ENCODE peak calls at places on chromosomes 3 and 15, in eight cellular contexts. V is keratinocyte, T is AG10803, W is dorsolateral prefrontal cortex, J is neural crest cell, D is mesothelial cell of epicardium, H is Calu3, A is adrenal gland. O is an unnamed sample.
A peak's percentile ranks its signal among the peaks of the same experiment; 100 is the strongest.

GRCh38 chr3:178900244-178900643 is 171.4 kb downstream of the ZMAT3 start:
- DNase-seq in V (no peak), T (no peak), W (no peak), J (no peak), D (no peak), H (no peak), A (no peak), O (no peak)

GRCh38 chr3:40843851-40844548 is 319.2 kb downstream of the ZNF621 start:
- DNase-seq in V (peak; percentile 21), T (no peak), W (no peak), J (no peak), D (peak; percentile 60), H (peak; percentile 4), A (no peak), O (no peak)

GRCh38 chr3:116141724-116142123 is 303.6 kb downstream of the LSAMP start:
- DNase-seq in V (no peak), T (no peak), W (no peak), J (no peak), D (no peak), H (no peak), A (peak; percentile 16), O (no peak)

GRCh38 chr15:43776101-43776717 is 557 bp downstream of the ELL3 start:
- DNase-seq in V (no peak), T (no peak), W (no peak), J (peak; percentile 25), D (no peak), H (no peak), A (peak; percentile 57), O (no peak)

GRCh38 chr15:56215769-56216168 is 27.9 kb downstream of the RFX7 start:
- DNase-seq in V (no peak), T (peak; percentile 20), W (no peak), J (no peak), D (no peak), H (no peak), A (no peak), O (no peak)

GRCh38 chr3:73625124-73625665 is 454 bp upstream of the PDZRN3 start:
- DNase-seq in V (no peak), T (peak; percentile 68), W (no peak), J (no peak), D (peak; percentile 48), H (no peak), A (peak; percentile 43), O (no peak)

GRCh38 chr15:91871797-91872196 is 18.3 kb downstream of the SLCO3A1 start:
- DNase-seq in V (no peak), T (no peak), W (no peak), J (no peak), D (no peak), H (no peak), A (no peak), O (no peak)

GRCh38 chr3:111967071-111967470 is 11.8 kb upstream of the ABHD10 start:
- DNase-seq in V (no peak), T (no peak), W (no peak), J (no peak), D (no peak), H (no peak), A (no peak), O (no peak)

GRCh38 chr15:69413822-69414701 is at the start of gene KIF23:
- DNase-seq in V (peak; percentile 55), T (peak; percentile 95), W (peak; percentile 83), J (peak; percentile 76), D (peak; percentile 94), H (peak; percentile 97), A (peak; percentile 91), O (peak; percentile 86)
- TF ChIP-seq CTCF in V (no peak), T (no peak), W (no peak), J (no peak), D (no peak), H (no peak), A (no peak), O (no peak)

DNA sequence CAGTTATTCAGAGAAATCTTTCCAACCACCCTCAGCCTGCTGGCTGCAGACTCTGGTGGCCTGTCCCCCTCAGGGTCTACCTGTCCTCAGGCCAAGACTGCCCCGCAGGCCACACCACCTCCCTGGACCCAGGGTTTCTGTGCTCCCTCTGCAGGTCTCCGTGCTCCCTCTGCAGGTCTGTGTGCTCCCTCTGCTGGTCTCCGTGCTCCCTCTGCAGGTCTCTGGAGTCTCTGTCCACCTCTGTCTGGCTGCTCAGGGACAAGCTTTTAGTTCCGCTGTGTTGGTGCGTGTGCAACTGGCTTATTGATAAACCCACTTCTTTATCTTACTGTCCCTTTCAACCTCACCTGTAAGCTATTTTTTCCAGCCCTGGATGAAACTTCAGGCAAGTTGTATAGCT is 30.1 kb downstream of the BDH1 start:
- DNase-seq in V (no peak), T (peak; percentile 34), W (no peak), J (no peak), D (no peak), H (peak; percentile 37), A (no peak), O (no peak)
- TF ChIP-seq CTCF in V (peak; percentile 37), T (peak; percentile 37), W (peak; percentile 16), J (peak; percentile 29), D (no peak), H (no peak), A (no peak), O (no peak)

DNA sequence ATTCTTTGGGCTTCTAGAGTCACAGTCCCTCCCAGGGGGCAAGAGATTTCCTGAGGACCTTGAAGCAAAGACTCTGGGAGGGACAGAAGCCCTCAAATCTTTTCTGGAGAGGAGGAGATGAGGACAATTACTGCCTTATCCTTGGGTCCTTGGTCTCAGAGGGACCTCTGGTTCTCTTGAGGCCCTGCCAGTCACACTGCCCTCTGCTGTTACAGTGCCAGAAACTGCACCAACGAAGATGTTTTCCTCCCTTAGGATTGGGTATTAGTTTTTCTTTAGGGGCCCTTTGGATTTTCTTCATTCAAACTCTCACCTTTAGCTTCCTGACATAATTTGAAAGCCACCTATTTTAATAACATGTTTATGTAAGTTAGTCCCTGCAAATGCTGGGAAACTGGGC is 58.2 kb upstream of the SCN5A start:
- DNase-seq in V (no peak), T (no peak), W (no peak), J (no peak), D (no peak), H (no peak), A (no peak), O (no peak)
- TF ChIP-seq CTCF in V (peak; percentile 67), T (peak; percentile 17), W (no peak), J (peak; percentile 32), D (no peak), H (no peak), A (no peak), O (peak; percentile 54)

GRCh38 chr15:94131875-94132274 is 99.5 kb upstream of the MCTP2 start:
- DNase-seq in V (no peak), T (no peak), W (no peak), J (no peak), D (no peak), H (no peak), A (no peak), O (no peak)

DNA sequence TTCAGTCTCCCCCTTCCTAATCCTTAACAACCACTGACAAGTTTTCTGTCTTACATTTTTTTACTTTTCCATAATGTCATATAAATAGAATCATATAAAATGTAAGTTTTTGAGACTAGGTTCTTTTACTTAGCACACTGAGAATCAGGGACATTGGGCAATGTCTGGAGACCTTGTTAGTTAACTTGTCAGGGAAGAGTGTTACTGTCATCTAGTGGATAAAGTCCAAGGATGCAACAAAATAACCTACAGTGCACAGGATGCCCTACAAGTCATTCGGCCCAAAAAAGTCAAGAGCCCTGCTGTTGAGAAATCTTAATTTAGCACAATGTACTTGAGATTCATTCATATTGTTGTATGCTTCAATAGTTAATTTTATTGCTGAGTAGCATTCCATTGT is 95.6 kb upstream of the MCTP2 start:
- DNase-seq in V (no peak), T (peak; percentile 3), W (no peak), J (no peak), D (no peak), H (no peak), A (no peak), O (no peak)
- TF ChIP-seq CTCF in V (peak; percentile 30), T (peak; percentile 11), W (no peak), J (peak; percentile 48), D (no peak), H (no peak), A (no peak), O (no peak)